ENCODE peak calls at places on chromosomes 4 and X, in nine cellular contexts. A, F, J, P, D, X, E, S and K are unnamed samples.

GRCh38 chrX:153624196-153625091 is 22.6 kb upstream of the DUSP9 start:
- DNase-seq in A (no peak), F (no peak), J (peak; percentile 27), P (no peak), D (no peak), X (no peak), E (no peak), S (no peak), K (no peak)

GRCh38 chr4:150005537-150005936 is 72.7 kb upstream of the DCLK2 start:
- DNase-seq in A (no peak), F (no peak), J (no peak), P (no peak), D (no peak), X (no peak), E (no peak), S (no peak), K (no peak)

GRCh38 chr4:108141213-108142045 is 27.3 kb downstream of the LEF1 start:
- DNase-seq in A (no peak), F (peak; percentile 36), J (no peak), P (no peak), D (no peak), X (no peak), E (no peak), S (no peak), K (no peak)

GRCh38 chrX:17032351-17032750 is 85.9 kb downstream of the REPS2 start:
- DNase-seq in A (peak; percentile 88), F (peak; percentile 88), J (no peak), P (peak; percentile 59), D (no peak), X (peak; percentile 64), E (no peak), S (no peak), K (no peak)

GRCh38 chrX:23756165-23756564 is 13.1 kb upstream of the ACOT9 start:
- DNase-seq in A (no peak), F (peak; percentile 61), J (no peak), P (peak; percentile 70), D (peak; percentile 74), X (no peak), E (peak; percentile 44), S (peak; percentile 44), K (peak; percentile 28)

GRCh38 chr4:113825272-113825671 is 63.7 kb upstream of the CAMK2D start:
- DNase-seq in A (no peak), F (no peak), J (no peak), P (no peak), D (no peak), X (no peak), E (no peak), S (no peak), K (no peak)

GRCh38 chr4:158133551-158133950 is 39.3 kb downstream of the GASK1B start:
- DNase-seq in A (no peak), F (peak; percentile 18), J (no peak), P (no peak), D (no peak), X (no peak), E (no peak), S (no peak), K (no peak)

GRCh38 chr4:171896426-171896825 is 83.2 kb downstream of the GALNTL6 start:
- DNase-seq in A (no peak), F (no peak), J (no peak), P (no peak), D (no peak), X (no peak), E (no peak), S (no peak), K (no peak)

GRCh38 chr4:5341151-5341925 is 290.1 kb downstream of the STK32B start:
- DNase-seq in A (no peak), F (no peak), J (no peak), P (no peak), D (no peak), X (no peak), E (no peak), S (no peak), K (no peak)

GRCh38 chrX:4182010-4182806 is 468.8 kb upstream of the PRKX start:
- DNase-seq in A (no peak), F (no peak), J (no peak), P (no peak), D (no peak), X (no peak), E (no peak), S (no peak), K (no peak)

GRCh38 chr4:183395395-183395794 is 49.0 kb upstream of the CDKN2AIP start:
- DNase-seq in A (no peak), F (no peak), J (no peak), P (no peak), D (no peak), X (no peak), E (no peak), S (no peak), K (no peak)

GRCh38 chr4:23889814-23890269 is at the start of gene PPARGC1A:
- DNase-seq in A (peak; percentile 59), F (peak; percentile 62), J (peak; percentile 37), P (peak; percentile 19), D (peak; percentile 87), X (no peak), E (no peak), S (peak; percentile 69), K (peak; percentile 10)

GRCh38 chr4:23888421-23889319 is 1.2 kb downstream of the PPARGC1A start:
- DNase-seq in A (no peak), F (peak; percentile 59), J (no peak), P (peak; percentile 39), D (peak; percentile 60), X (peak; percentile 51), E (no peak), S (no peak), K (no peak)

GRCh38 chr4:23887989-23888388 is 1.9 kb downstream of the PPARGC1A start:
- DNase-seq in A (no peak), F (no peak), J (no peak), P (no peak), D (no peak), X (no peak), E (no peak), S (no peak), K (no peak)

GRCh38 chr4:23890369-23891063 is 669 bp upstream of the PPARGC1A start:
- DNase-seq in A (no peak), F (no peak), J (no peak), P (no peak), D (no peak), X (no peak), E (no peak), S (no peak), K (no peak)

DNA sequence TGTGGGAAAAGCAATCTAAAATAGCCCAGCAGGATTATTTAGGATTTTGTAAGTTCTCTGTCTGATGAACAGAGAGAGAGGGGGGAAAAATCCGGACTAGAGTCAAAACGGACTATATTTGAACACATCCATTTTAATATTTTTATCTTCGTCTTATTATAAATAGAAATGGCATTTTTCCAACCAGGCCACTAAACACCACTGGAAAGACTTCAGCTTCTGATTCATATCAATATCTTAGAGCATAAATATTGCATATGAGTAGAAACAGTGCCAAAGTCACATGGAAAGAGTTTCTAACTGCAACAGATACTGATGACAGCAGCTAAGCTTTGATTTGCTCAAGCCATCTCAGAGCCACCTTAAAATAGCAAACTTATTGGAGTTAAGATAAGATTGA is 479 bp downstream of the PPARGC1A start:
- DNase-seq in A (no peak), F (no peak), J (no peak), P (peak; percentile 10), D (no peak), X (no peak), E (no peak), S (no peak), K (no peak)
- TF ChIP-seq CTCF in A (no peak), F (no peak), J (no peak), P (no peak), D (no peak), X (no peak), E (no peak), S (no peak), K (no peak)

GRCh38 chr4:57287687-57288604 is 177.8 kb upstream of the IGFBP7 start:
- DNase-seq in A (no peak), F (no peak), J (no peak), P (no peak), D (no peak), X (no peak), E (no peak), S (no peak), K (no peak)

GRCh38 chr4:57280481-57280880 is 170.3 kb upstream of the IGFBP7 start:
- DNase-seq in A (no peak), F (no peak), J (no peak), P (no peak), D (no peak), X (no peak), E (no peak), S (no peak), K (no peak)

GRCh38 chr4:57282556-57283310 is 172.5 kb upstream of the IGFBP7 start:
- DNase-seq in A (no peak), F (no peak), J (no peak), P (no peak), D (no peak), X (no peak), E (no peak), S (no peak), K (no peak)
- TF ChIP-seq CTCF in A (no peak), F (no peak), J (no peak), P (no peak), D (no peak), X (no peak), E (no peak), S (no peak), K (no peak)

GRCh38 chr4:48937033-48937432 is 30.5 kb upstream of the OCIAD2 start:
- DNase-seq in A (no peak), F (no peak), J (no peak), P (no peak), D (no peak), X (no peak), E (no peak), S (no peak), K (no peak)

GRCh38 chr4:48930654-48931053 is 24.1 kb upstream of the OCIAD2 start:
- DNase-seq in A (no peak), F (no peak), J (no peak), P (no peak), D (no peak), X (no peak), E (no peak), S (no peak), K (no peak)

DNA sequence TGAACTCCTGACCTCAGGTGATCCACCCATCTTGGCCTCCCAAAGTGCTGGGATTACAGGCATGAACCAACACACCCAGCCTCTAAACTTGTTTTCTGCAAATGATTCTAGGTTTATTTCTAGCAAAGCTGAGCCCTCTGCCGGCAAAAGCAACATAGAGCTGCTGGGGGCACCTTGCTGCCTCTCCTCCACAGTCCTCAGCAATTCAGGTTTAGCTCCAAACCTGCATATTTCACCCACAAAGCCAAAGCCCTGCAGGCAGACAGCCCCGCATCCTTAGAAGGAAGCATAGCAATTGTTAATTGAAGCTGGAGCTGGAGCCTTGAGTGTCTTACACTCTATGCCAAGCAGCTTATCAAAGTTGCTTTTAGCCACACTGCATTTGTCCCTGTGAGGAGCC is 24.9 kb upstream of the OCIAD2 start:
- DNase-seq in A (no peak), F (no peak), J (no peak), P (no peak), D (no peak), X (no peak), E (no peak), S (no peak), K (no peak)
- TF ChIP-seq CTCF in A (no peak), F (peak; percentile 10), J (no peak), P (no peak), D (no peak), X (peak; percentile 16), E (no peak), S (no peak), K (no peak)

DNA sequence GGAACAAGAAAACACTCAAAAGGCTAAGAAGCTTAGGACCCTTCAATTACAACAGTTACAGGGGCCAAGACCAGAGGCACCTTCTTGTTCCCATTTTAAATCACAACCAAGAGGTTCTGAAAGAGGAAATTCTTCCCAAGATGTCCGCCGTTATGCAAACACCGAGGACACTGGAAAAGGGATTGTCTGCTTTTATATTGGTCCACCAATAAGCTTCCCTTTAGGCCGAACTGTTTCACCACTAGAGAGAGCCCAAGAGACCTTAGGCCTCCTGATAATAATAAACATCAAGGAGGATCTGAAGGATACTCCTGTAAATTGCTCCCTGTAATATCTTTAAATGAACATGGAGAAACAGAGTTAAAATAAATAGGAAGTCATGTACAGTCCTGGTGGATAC is 92.6 kb upstream of the NLRP2B start:
- DNase-seq in A (no peak), F (no peak), J (no peak), P (peak; percentile 6), D (no peak), X (no peak), E (no peak), S (no peak), K (no peak)
- TF ChIP-seq CTCF in A (no peak), F (no peak), J (no peak), P (no peak), D (no peak), X (no peak), E (no peak), S (no peak), K (no peak)